ENCODE peak calls at places on chromosomes 4 and X, in five cellular contexts. U is hepatocyte, T is astrocyte of the spinal cord, A is epithelial cell of esophagus, K is lung. D is an unnamed sample.

GRCh38 chr4:144894525-144894924 is 203.5 kb downstream of the ANAPC10 start:
- DNase-seq in K (no peak), T (peak), A (peak), U (no peak), D (peak)

GRCh38 chr4:71609159-71609558 is 174.7 kb downstream of the GC start:
- DNase-seq in A (peak), K (no peak), T (no peak), U (no peak), D (no peak)

GRCh38 chr4:5460106-5460801 is 248.1 kb downstream of the EVC2 start:
- DNase-seq in A (peak), U (peak), K (no peak), T (peak), D (no peak)

GRCh38 chr4:170776983-170777382 is 687.2 kb upstream of the AADAT start:
- DNase-seq in A (no peak), U (no peak), T (no peak), K (no peak), D (no peak)

GRCh38 chr4:14582658-14583057 is 419.6 kb upstream of the CPEB2 start:
- DNase-seq in K (no peak), U (no peak), T (no peak), A (no peak), D (no peak)

GRCh38 chr4:48654015-48654664 is 125.9 kb downstream of the FRYL start:
- DNase-seq in A (no peak), U (no peak), K (no peak), T (peak), D (no peak)

GRCh38 chrX:113741744-113742143 is 842.1 kb upstream of the HTR2C start:
- DNase-seq in K (no peak), T (peak), A (peak), U (peak), D (peak)

GRCh38 chrX:781216-782211 is 150.9 kb downstream of the SHOX start:
- DNase-seq in U (no peak), A (no peak), K (no peak), T (no peak), D (no peak)

GRCh38 chrX:104335765-104336164 is 81.0 kb upstream of the ESX1 start:
- DNase-seq in T (peak), K (no peak), U (no peak), A (peak), D (no peak)

GRCh38 chr4:158991534-158992155 is 111.2 kb upstream of the RAPGEF2 start:
- DNase-seq in U (no peak), A (no peak), T (no peak), K (no peak), D (no peak)

GRCh38 chr4:186030795-186031194 is 38.2 kb upstream of the TLR3 start:
- DNase-seq in U (no peak), T (no peak), A (no peak), K (no peak), D (no peak)

GRCh38 chrX:24838624-24839023 is 144.9 kb downstream of the POLA1 start:
- DNase-seq in U (peak), T (peak), A (peak), K (no peak), D (peak)

GRCh38 chrX:15718283-15718970 is 19.6 kb upstream of the CA5B start:
- DNase-seq in U (peak), K (no peak), T (no peak), A (peak), D (no peak)

GRCh38 chrX:132748909-132749308 is 209.5 kb downstream of the HS6ST2 start:
- DNase-seq in K (no peak), T (no peak), U (no peak), A (no peak), D (no peak)

GRCh38 chrX:83829874-83830273 is 31.1 kb upstream of the CYLC1 start:
- DNase-seq in K (no peak), U (no peak), T (no peak), A (no peak), D (no peak)

GRCh38 chr4:4855293-4856070 is 4.0 kb upstream of the MSX1 start:
- DNase-seq in U (no peak), T (peak), K (no peak), A (no peak), D (no peak)

GRCh38 chr4:150828159-150828558 is 186.9 kb downstream of the LRBA start:
- DNase-seq in U (no peak), A (no peak), T (no peak), K (no peak), D (no peak)

GRCh38 chrX:119870626-119871131 is 854 bp downstream of the RNF113A start:
- DNase-seq in K (no peak), T (peak), U (peak), A (peak), D (no peak)

GRCh38 chrX:38634665-38635064 is 73.3 kb downstream of the TSPAN7 start:
- DNase-seq in U (no peak), T (no peak), K (no peak), A (no peak), D (no peak)

GRCh38 chr4:37467223-37467622 is 219.0 kb downstream of the RELL1 start:
- DNase-seq in T (no peak), A (no peak), K (no peak), U (no peak), D (no peak)

GRCh38 chrX:97399400-97399799 is 515.7 kb downstream of the RPA4 start:
- DNase-seq in U (no peak), A (peak), T (peak), K (no peak), D (no peak)

GRCh38 chrX:46072372-46072771 is 472.8 kb downstream of the ZNF674 start:
- DNase-seq in K (no peak), A (no peak), U (no peak), T (no peak), D (no peak)

GRCh38 chr4:26206339-26206738 is 114.5 kb upstream of the RBPJ start:
- DNase-seq in K (no peak), T (peak), A (no peak), U (no peak), D (no peak)

GRCh38 chr4:150960818-150961217 is 54.3 kb downstream of the LRBA start:
- DNase-seq in K (no peak), U (peak), T (no peak), A (peak), D (no peak)

GRCh38 chr4:10106421-10107039 is 10.1 kb downstream of the WDR1 start:
- DNase-seq in A (peak), T (peak), U (peak), K (peak), D (no peak)

GRCh38 chr4:61445374-61446063 is 245.4 kb downstream of the ADGRL3 start:
- DNase-seq in T (no peak), U (peak), A (no peak), K (no peak), D (no peak)

GRCh38 chrX:100408643-100409315 is 1.3 kb downstream of the PCDH19 start:
- DNase-seq in K (no peak), T (no peak), U (peak), A (no peak), D (no peak)
- H3K4me3 ChIP-seq in K (no peak), T (no peak), U (peak), A (no peak), D (no peak)

GRCh38 chr4:107740950-107741701 is 21.1 kb upstream of the PAPSS1 start:
- DNase-seq in T (peak), K (no peak), A (no peak), U (peak), D (no peak)

GRCh38 chr4:107737470-107737869 is 17.4 kb upstream of the PAPSS1 start:
- DNase-seq in K (no peak), T (no peak), U (no peak), A (no peak), D (no peak)

GRCh38 chr4:107742196-107742595 is 22.2 kb upstream of the PAPSS1 start:
- DNase-seq in A (no peak), K (no peak), U (no peak), T (no peak), D (no peak)

GRCh38 chr4:107742791-107743190 is 22.8 kb upstream of the PAPSS1 start:
- DNase-seq in A (no peak), T (no peak), U (no peak), K (no peak), D (no peak)

GRCh38 chr4:107740381-107740780 is 20.3 kb upstream of the PAPSS1 start:
- DNase-seq in U (no peak), A (peak), K (no peak), T (peak), D (no peak)
- TF ChIP-seq CTCF in U (peak), A (peak), K (no peak), T (peak), D (peak)

GRCh38 chr4:3387154-3387942 is 54.4 kb upstream of the HGFAC start:
- DNase-seq in T (no peak), K (no peak), A (peak), U (no peak), D (no peak)

GRCh38 chr4:3387943-3388348 is 53.8 kb upstream of the HGFAC start:
- DNase-seq in U (no peak), A (peak), K (peak), T (peak), D (no peak)

GRCh38 chr4:3389879-3390840 is 51.6 kb upstream of the HGFAC start:
- DNase-seq in A (peak), U (no peak), K (no peak), T (no peak), D (no peak)

GRCh38 chr4:3389186-3389878 is 52.4 kb upstream of the HGFAC start:
- DNase-seq in A (no peak), T (no peak), K (no peak), U (no peak), D (no peak)

GRCh38 chr4:3388461-3389185 is 53.1 kb upstream of the HGFAC start:
- DNase-seq in T (peak), A (peak), U (no peak), K (no peak), D (no peak)
- H3K4me3 ChIP-seq in T (peak), A (peak), U (no peak), K (no peak), D (peak)

DNA sequence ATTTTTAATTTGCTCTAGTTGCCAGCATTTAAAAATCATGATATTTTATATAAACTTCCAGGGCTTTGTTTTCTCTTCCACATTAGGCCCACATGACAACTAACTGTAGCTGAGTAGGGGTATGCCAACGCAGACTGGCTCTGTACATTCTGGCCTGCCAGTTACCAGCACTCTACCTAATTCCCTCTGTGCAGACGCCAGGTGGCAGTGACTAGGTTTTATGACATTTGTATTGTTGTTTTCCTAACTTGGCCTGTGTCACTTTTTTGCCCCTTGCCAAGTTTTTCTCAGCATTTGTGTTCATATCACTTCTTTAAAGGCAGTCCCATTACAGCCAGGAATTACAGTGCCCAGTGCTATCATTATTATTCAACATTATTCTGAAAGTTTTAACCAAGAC is 347.5 kb downstream of the NKX6-1 start:
- DNase-seq in K (no peak), T (no peak), U (no peak), A (no peak), D (no peak)
- TF ChIP-seq CTCF in K (no peak), T (no peak), U (no peak), A (peak), D (no peak)